ENCODE peak calls at places on chromosome 1, in ten cellular contexts. F, G, X, E, Y, J, W, S, L and T are unnamed samples. For H3K36me3, the result is how much of the 10 kb centered on the place peaks cover.

GRCh38 chr1:22150923-22151322 is 8.0 kb upstream of the WNT4 start:
- DNase-seq in G (no peak), S (no peak), L (no peak), J (no peak), W (no peak), Y (no peak), F (no peak), E (no peak), X (no peak), T (no peak)

GRCh38 chr1:86823821-86824500 is 90.0 kb downstream of the SELENOF start:
- DNase-seq in X (no peak), S (no peak), E (no peak), J (no peak), W (no peak), Y (no peak), L (no peak), F (no peak), G (no peak), T (no peak)

GRCh38 chr1:226990133-226990716 is 50.1 kb downstream of the COQ8A start:
- DNase-seq in G (no peak), F (peak), Y (no peak), W (no peak), E (peak), L (no peak), J (peak), X (no peak), S (no peak), T (peak)

GRCh38 chr1:232084584-232085223 is 458.1 kb downstream of the DISC1 start:
- DNase-seq in L (peak), X (no peak), G (no peak), F (no peak), W (no peak), E (peak), Y (no peak), S (peak), J (no peak), T (no peak)

GRCh38 chr1:156320560-156320959 is 17.5 kb downstream of the CCT3 start:
- DNase-seq in W (no peak), S (no peak), E (no peak), L (no peak), Y (no peak), J (no peak), X (no peak), G (no peak), F (no peak), T (no peak)

GRCh38 chr1:113021430-113022085 is 51.4 kb upstream of the LRIG2 start:
- DNase-seq in G (peak), Y (no peak), E (no peak), L (peak), X (no peak), W (no peak), F (peak), J (no peak), S (no peak), T (no peak)

GRCh38 chr1:114530224-114530623 is 19.2 kb upstream of the TRIM33 start:
- DNase-seq in W (no peak), X (no peak), E (peak), S (no peak), F (no peak), G (no peak), Y (no peak), L (no peak), J (no peak), T (no peak)

GRCh38 chr1:46183119-46183842 is 7.0 kb upstream of the P3R3URF start:
- DNase-seq in L (peak), J (peak), Y (peak), G (no peak), S (no peak), X (peak), F (peak), E (peak), W (peak), T (no peak)

GRCh38 chr1:3060601-3061551 is 8.1 kb upstream of the PRDM16 start:
- DNase-seq in W (no peak), Y (peak), S (no peak), F (no peak), G (no peak), X (no peak), E (no peak), J (no peak), L (peak), T (no peak)

GRCh38 chr1:40014812-40015594 is 25.5 kb upstream of the CAP1 start:
- DNase-seq in X (no peak), L (peak), W (no peak), G (no peak), F (no peak), S (no peak), E (peak), Y (no peak), J (no peak), T (no peak)

GRCh38 chr1:226656601-226657277 is 82.3 kb downstream of the ITPKB start:
- DNase-seq in F (peak), Y (no peak), E (peak), L (peak), G (no peak), J (peak), X (peak), W (no peak), S (no peak), T (peak)

GRCh38 chr1:41810446-41810845 is 108.3 kb downstream of the HIVEP3 start:
- DNase-seq in F (peak), E (peak), S (peak), Y (no peak), J (no peak), X (no peak), G (no peak), L (peak), W (no peak), T (no peak)

GRCh38 chr1:234770031-234770795 is 160.2 kb upstream of the IRF2BP2 start:
- DNase-seq in Y (no peak), G (no peak), X (no peak), S (no peak), L (no peak), J (no peak), E (no peak), F (no peak), W (no peak), T (no peak)

GRCh38 chr1:119133987-119134386 is 6.5 kb downstream of the WARS2 start:
- DNase-seq in L (peak), F (no peak), E (no peak), Y (no peak), X (no peak), G (no peak), S (no peak), J (no peak), W (no peak), T (no peak)

GRCh38 chr1:203252678-203253077 is 23.2 kb upstream of the CHIT1 start:
- DNase-seq in X (no peak), F (no peak), E (no peak), Y (no peak), J (no peak), W (no peak), S (no peak), G (no peak), L (no peak), T (no peak)

GRCh38 chr1:54475357-54476230 is 69.4 kb upstream of the SSBP3 start:
- DNase-seq in J (no peak), W (no peak), Y (no peak), L (no peak), F (no peak), S (no peak), E (no peak), X (no peak), G (no peak), T (no peak)

GRCh38 chr1:232307299-232307698 is 322.6 kb downstream of the SIPA1L2 start:
- DNase-seq in F (no peak), E (no peak), G (no peak), J (no peak), L (no peak), X (no peak), S (no peak), W (no peak), Y (no peak), T (no peak)

GRCh38 chr1:97934491-97934890 is 13.7 kb upstream of the DPYD start:
- DNase-seq in X (no peak), G (no peak), W (no peak), F (no peak), Y (no peak), J (no peak), S (no peak), E (no peak), L (no peak), T (no peak)

GRCh38 chr1:22369294-22370189 is 82.1 kb upstream of the ZBTB40 start:
- DNase-seq in G (no peak), F (no peak), Y (peak), J (no peak), S (no peak), X (no peak), W (no peak), E (no peak), L (no peak), T (no peak)

GRCh38 chr1:12245733-12246132 is 15.9 kb downstream of the VPS13D start:
- DNase-seq in X (no peak), L (no peak), E (no peak), F (no peak), G (no peak), Y (no peak), W (no peak), J (no peak), S (no peak), T (no peak)

GRCh38 chr1:12244078-12244477 is 14.2 kb downstream of the VPS13D start:
- DNase-seq in Y (no peak), L (peak), E (no peak), W (no peak), G (no peak), X (no peak), F (no peak), J (no peak), S (no peak), T (no peak)

GRCh38 chr1:12245116-12245515 is 15.3 kb downstream of the VPS13D start:
- DNase-seq in S (no peak), F (no peak), X (no peak), W (no peak), G (no peak), J (no peak), Y (no peak), L (peak), E (no peak), T (no peak)

GRCh38 chr1:12244585-12244984 is 14.8 kb downstream of the VPS13D start:
- DNase-seq in J (no peak), F (no peak), X (no peak), G (no peak), L (no peak), Y (no peak), E (no peak), S (no peak), W (no peak), T (no peak)

GRCh38 chr1:12246584-12246983 is 16.8 kb downstream of the VPS13D start:
- DNase-seq in F (no peak), J (no peak), W (no peak), X (no peak), G (no peak), L (no peak), Y (no peak), E (no peak), S (no peak), T (no peak)
- H3K36me3 ChIP-seq in F (under half), J (under half), W (under half), X (half or more), G (under half), L (half or more), Y (half or more), E (under half), S (half or more), T (half or more)

DNA sequence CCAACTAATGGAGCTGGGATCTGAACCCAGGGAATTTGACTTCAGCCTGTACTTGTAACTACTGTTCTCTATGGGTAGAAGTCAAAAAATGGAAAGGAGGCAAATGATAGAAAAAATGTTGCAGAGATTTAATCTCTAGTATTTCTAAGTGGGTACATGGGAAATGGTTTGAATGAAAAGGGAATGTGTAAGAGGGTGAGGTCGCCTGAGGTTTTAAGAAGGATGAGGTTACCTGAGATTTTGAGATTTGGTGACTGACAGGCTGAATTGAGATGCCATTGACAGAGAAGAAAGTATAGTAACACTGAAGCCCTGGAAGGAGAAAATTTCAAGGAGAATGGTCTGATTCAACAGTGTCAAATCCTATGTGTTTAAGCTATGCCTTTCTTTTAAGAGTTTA is 5.5 kb downstream of the CAMSAP2 start:
- DNase-seq in S (no peak), W (no peak), Y (no peak), X (no peak), G (no peak), L (no peak), E (no peak), F (no peak), J (no peak), T (no peak)
- H3K36me3 ChIP-seq in S (under half), W (under half), Y (under half), X (under half), G (under half), L (under half), E (under half), F (under half), J (under half), T (under half)

GRCh38 chr1:8357329-8358101 is 39.6 kb downstream of the SLC45A1 start:
- DNase-seq in E (peak), L (no peak), F (no peak), Y (no peak), G (no peak), W (no peak), J (no peak), S (no peak), X (peak), T (no peak)

GRCh38 chr1:8353386-8353785 is 35.5 kb downstream of the SLC45A1 start:
- DNase-seq in G (no peak), X (peak), E (no peak), F (no peak), J (no peak), W (no peak), S (no peak), Y (no peak), L (no peak), T (no peak)

GRCh38 chr1:8354038-8354437 is 36.1 kb downstream of the SLC45A1 start:
- DNase-seq in F (no peak), E (no peak), L (no peak), J (no peak), W (no peak), S (no peak), G (no peak), Y (no peak), X (no peak), T (no peak)

GRCh38 chr1:8356256-8357209 is 38.6 kb downstream of the SLC45A1 start:
- DNase-seq in F (no peak), E (no peak), X (peak), Y (no peak), L (no peak), W (no peak), G (no peak), S (no peak), J (no peak), T (no peak)

DNA sequence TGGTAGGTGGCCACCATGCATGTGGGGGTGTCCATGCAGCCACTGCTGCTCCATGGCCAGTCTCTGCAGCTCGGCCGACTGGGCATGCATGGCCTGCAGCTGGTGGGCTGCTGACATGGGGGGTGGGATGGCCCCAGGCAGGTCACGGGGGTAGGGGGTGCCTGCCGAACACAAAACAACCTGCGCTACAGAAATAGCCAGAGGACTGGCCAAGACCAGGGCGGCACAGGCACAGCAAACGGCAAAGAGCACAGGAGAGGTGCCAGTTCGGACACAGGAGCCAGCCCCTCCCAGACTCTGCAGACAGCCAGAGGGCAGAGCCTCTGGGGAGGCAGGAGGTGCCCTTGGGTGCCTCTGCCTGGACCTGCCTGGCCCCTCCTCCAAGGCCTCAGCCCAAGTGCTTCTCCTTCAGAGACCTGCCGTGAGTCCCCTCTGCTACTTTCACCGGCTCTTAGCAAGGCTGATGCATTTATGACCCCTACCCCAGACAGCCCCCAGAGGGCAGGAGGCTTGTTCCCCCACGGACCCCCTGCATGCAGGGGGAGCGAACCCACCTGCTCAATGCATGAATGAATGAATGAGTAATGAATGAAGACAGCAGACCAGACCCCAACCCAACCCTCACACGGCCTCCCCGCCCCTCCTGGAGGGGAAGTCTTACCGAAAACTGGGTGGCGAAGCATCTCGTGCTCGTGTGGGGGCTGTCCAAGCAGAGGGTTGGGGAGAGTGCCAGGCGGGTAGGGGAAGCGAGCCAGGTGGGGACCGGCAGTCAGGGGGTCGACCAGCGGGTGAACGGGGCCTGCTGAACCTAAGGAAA is 37.7 kb downstream of the SLC45A1 start:
- DNase-seq in J (no peak), S (no peak), X (peak), Y (no peak), L (no peak), G (no peak), W (no peak), E (no peak), F (no peak), T (no peak)
- H3K36me3 ChIP-seq in J (under half), S (half or more), X (half or more), Y (half or more), L (under half), G (under half), W (under half), E (under half), F (under half), T (under half)

DNA sequence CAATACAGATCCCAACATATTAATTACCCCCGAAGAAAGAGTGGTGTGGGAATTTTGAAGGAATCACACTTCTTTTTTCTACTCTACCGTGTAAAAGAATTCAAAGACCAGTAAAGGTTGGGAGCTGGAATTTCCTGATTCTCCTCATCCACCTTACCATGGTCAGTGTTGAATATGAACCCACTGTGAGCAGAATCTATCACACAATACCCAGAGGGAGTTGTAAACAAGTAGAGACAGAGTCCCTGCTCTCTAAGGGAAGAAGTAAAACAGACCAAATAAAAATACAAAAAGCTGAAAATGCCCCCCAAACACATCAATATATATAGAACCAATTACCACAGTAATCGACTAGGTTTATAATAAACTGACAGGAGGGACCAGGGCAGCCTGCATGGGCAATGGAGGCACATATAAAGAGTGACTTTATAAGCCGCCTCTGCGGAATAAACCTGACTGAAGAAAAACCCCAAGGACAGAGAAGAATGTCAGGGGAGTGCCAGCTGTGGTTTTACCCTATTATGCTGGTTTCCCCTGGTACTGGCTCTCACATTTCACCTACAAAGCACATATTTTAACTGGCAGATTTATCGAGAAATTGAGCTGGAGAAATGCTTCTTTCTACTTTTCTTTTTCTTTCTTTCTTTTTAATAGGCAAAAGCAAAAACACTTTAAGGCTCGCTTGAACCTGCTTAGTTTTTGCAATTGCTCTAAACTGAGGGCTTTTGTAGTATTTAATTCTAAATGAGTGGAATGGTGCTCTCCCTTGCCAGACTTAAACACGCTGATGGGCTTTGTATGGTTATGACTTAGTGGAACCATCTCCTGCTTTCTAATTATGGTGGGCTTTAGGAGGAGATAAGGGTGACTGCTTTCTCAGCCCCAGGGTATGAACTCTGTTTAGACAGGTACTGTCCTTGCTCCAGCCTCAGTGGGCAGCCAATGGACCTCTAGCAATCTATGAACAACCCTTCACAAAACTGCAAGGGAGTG is 244.8 kb downstream of the ASTN1 start:
- DNase-seq in X (no peak), L (no peak), Y (no peak), E (no peak), G (no peak), W (no peak), S (no peak), J (no peak), F (no peak), T (no peak)
- H3K36me3 ChIP-seq in X (under half), L (under half), Y (under half), E (under half), G (under half), W (under half), S (under half), J (under half), F (under half), T (under half)

DNA sequence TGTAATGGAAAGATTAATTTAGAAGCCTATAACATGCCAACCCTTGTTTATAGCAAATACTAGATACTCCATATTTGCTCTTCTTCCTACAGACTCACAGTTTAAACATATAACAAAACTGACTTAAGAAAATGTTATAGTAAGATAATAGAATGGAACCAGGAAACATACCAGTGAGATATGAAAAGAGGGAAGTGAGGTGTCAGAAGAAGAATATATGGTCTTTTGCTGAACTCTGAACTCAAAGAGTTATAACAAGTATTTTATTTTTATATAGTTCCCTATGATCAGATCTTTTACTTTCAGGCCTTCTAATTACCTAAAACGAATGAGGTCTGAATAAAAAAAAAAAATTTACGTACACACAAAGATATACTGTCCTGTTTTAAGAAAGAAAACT is 20.9 kb downstream of the TMED5 start:
- DNase-seq in X (no peak), G (no peak), Y (no peak), E (peak), J (no peak), W (no peak), F (no peak), L (no peak), S (no peak), T (no peak)
- H3K36me3 ChIP-seq in X (half or more), G (under half), Y (half or more), E (under half), J (under half), W (under half), F (under half), L (under half), S (half or more), T (under half)